ENCODE peak calls at places on chromosomes 6 and 20, in eight cellular contexts. F is cardiac muscle cell; Q is amniotic stem cell; D is nucleus accumbens; Y is activated naive CD8-positive, alpha-beta T cell treated with anti-CD3 and anti-CD28 coated beads, Interleukin-2, amount 10 ng/mL, durations not matched to agents 7 days and 5 days; X is HCEC 1CT; A is tibial nerve; T is psoas muscle. G is an unnamed sample.

GRCh38 chr20:17562804-17563305 is 7.0 kb upstream of the DSTN start:
- DNase-seq in D (no peak), A (no peak), Y (no peak), T (no peak), Q (peak), X (peak), F (peak), G (no peak)

GRCh38 chr20:63051911-63052310 is 45.1 kb upstream of the BHLHE23 start:
- DNase-seq in A (no peak), D (no peak), T (no peak), Q (no peak), Y (peak), X (no peak), F (no peak), G (no peak)

GRCh38 chr20:21156266-21156665 is 30.4 kb downstream of the KIZ start:
- DNase-seq in Y (no peak), X (peak), D (no peak), T (no peak), A (no peak), F (no peak), Q (no peak), G (no peak)

GRCh38 chr20:19697415-19697814 is 60.6 kb upstream of the RIN2 start:
- DNase-seq in X (no peak), Y (no peak), F (no peak), D (no peak), Q (no peak), T (no peak), A (no peak), G (no peak)

GRCh38 chr6:48826318-48826595 is 636.8 kb downstream of the MMUT start:
- DNase-seq in D (no peak), A (no peak), X (no peak), Q (no peak), F (no peak), T (no peak), Y (no peak), G (no peak)

GRCh38 chr6:88920777-88921728 is 42.4 kb downstream of the RNGTT start:
- DNase-seq in Y (no peak), F (no peak), X (no peak), A (no peak), D (no peak), T (no peak), Q (no peak), G (no peak)

GRCh38 chr6:20403766-20404640 is 2.3 kb downstream of the E2F3 start:
- DNase-seq in T (peak), F (peak), Y (peak), X (peak), Q (peak), D (no peak), A (no peak), G (no peak)

GRCh38 chr6:20814494-20814893 is 280.2 kb downstream of the CDKAL1 start:
- DNase-seq in F (no peak), D (no peak), Q (no peak), T (no peak), Y (no peak), A (no peak), X (no peak), G (no peak)

G was measured in NCI-H1048.